ENCODE peak calls at places on chromosomes 2 and 18, in five cellular contexts. X is NCI-H69; V is NCI-H1092 treated with DMSO at 0.1 percent for 48 hours; G is progenitor cell of endocrine pancreas; M is CD4-positive, alpha-beta T cell. C is an unnamed sample.

GRCh38 chr2:201631041-201631440 is 12.3 kb downstream of the TMEM237 start:
- DNase-seq in X (no peak), V (no peak), G (no peak), M (no peak), C (no peak)

GRCh38 chr2:40281021-40281940 is 170.6 kb downstream of the SLC8A1 start:
- DNase-seq in X (no peak), V (no peak), G (no peak), M (no peak), C (no peak)

GRCh38 chr18:62585274-62586147 is 62.7 kb downstream of the ZCCHC2 start:
- DNase-seq in X (no peak), V (no peak), G (no peak), M (no peak), C (no peak)

GRCh38 chr2:135095591-135095990 is 43.5 kb downstream of the RAB3GAP1 start:
- DNase-seq in X (no peak), V (no peak), G (no peak), M (no peak), C (no peak)

GRCh38 chr2:84969511-84970265 is 1.3 kb upstream of the KCMF1 start:
- DNase-seq in X (peak; percentile 39), V (no peak), G (no peak), M (no peak), C (no peak)

GRCh38 chr18:79588636-79589481 is 90.7 kb upstream of the CTDP1 start:
- DNase-seq in X (no peak), V (peak; percentile 76), G (no peak), M (no peak), C (no peak)

GRCh38 chr2:3608373-3609278 is 13.7 kb downstream of the COLEC11 start:
- DNase-seq in X (peak; percentile 3), V (peak; percentile 66), G (no peak), M (no peak), C (no peak)

GRCh38 chr2:100409975-100410647 is 7.4 kb downstream of the CHST10 start:
- DNase-seq in X (no peak), V (no peak), G (no peak), M (no peak), C (no peak)

GRCh38 chr2:109375131-109375561 is 238.6 kb downstream of the SEPTIN10 start:
- DNase-seq in X (no peak), V (no peak), G (no peak), M (no peak), C (no peak)

GRCh38 chr2:102286041-102286440 is 25.3 kb upstream of the IL1RL1 start:
- DNase-seq in X (no peak), V (no peak), G (no peak), M (no peak), C (no peak)

GRCh38 chr2:240742602-240743095 is 51.0 kb downstream of the AQP12A start:
- DNase-seq in X (no peak), V (no peak), G (no peak), M (no peak), C (no peak)

GRCh38 chr2:208370881-208371633 is 35.5 kb upstream of the PTH2R start:
- DNase-seq in X (no peak), V (no peak), G (no peak), M (no peak), C (no peak)

GRCh38 chr2:142849818-142850217 is 27.6 kb upstream of the KYNU start:
- DNase-seq in X (no peak), V (no peak), G (no peak), M (no peak), C (no peak)

GRCh38 chr2:190626656-190627055 is 22.2 kb upstream of the NAB1 start:
- DNase-seq in X (peak; percentile 67), V (no peak), G (no peak), M (no peak), C (no peak)

GRCh38 chr2:46320141-46320567 is 22.9 kb downstream of the EPAS1 start:
- DNase-seq in X (no peak), V (no peak), G (no peak), M (no peak), C (no peak)

GRCh38 chr2:188315750-188316149 is 24.1 kb downstream of the GULP1 start:
- DNase-seq in X (no peak), V (no peak), G (no peak), M (no peak), C (no peak)

GRCh38 chr2:73640537-73640936 is 1.7 kb downstream of the NAT8 start:
- DNase-seq in X (no peak), V (no peak), G (no peak), M (no peak), C (no peak)

GRCh38 chr2:152413228-152414030 is 78.5 kb downstream of the FMNL2 start:
- DNase-seq in X (no peak), V (no peak), G (no peak), M (no peak), C (no peak)

GRCh38 chr2:140539506-140539905 is 1591.3 kb downstream of the LRP1B start:
- DNase-seq in X (no peak), V (no peak), G (no peak), M (no peak), C (no peak)

GRCh38 chr18:58051765-58052460 is 7.9 kb downstream of the NEDD4L start:
- DNase-seq in X (peak; percentile 66), V (peak; percentile 38), G (no peak), M (no peak), C (no peak)

GRCh38 chr2:240134956-240135520 is 1.1 kb downstream of the COPS9 start:
- DNase-seq in X (no peak), V (no peak), G (no peak), M (no peak), C (no peak)

GRCh38 chr18:12012697-12013096 is 31.4 kb downstream of the IMPA2 start:
- DNase-seq in X (no peak), V (no peak), G (no peak), M (no peak), C (no peak)

GRCh38 chr2:12348216-12348615 is 368.5 kb upstream of the TRIB2 start:
- DNase-seq in X (no peak), V (no peak), G (no peak), M (no peak), C (no peak)

GRCh38 chr2:9693138-9693520 is 62.3 kb upstream of the YWHAQ start:
- DNase-seq in X (no peak), V (no peak), G (no peak), M (no peak), C (no peak)

GRCh38 chr2:200728630-200729029 is 83.1 kb upstream of the BZW1 start:
- DNase-seq in X (peak; percentile 10), V (no peak), G (no peak), M (no peak), C (no peak)

GRCh38 chr2:202818321-202818720 is 53.2 kb downstream of the ICA1L start:
- DNase-seq in X (no peak), V (no peak), G (no peak), M (no peak), C (no peak)

GRCh38 chr2:218954541-218955300 is 4.7 kb upstream of the CDK5R2 start:
- DNase-seq in X (no peak), V (no peak), G (no peak), M (no peak), C (no peak)

GRCh38 chr2:222360146-222360545 is 61.3 kb upstream of the PAX3 start:
- DNase-seq in X (no peak), V (no peak), G (no peak), M (no peak), C (no peak)

GRCh38 chr2:42923632-42924425 is 131.4 kb upstream of the HAAO start:
- DNase-seq in X (no peak), V (no peak), G (no peak), M (no peak), C (no peak)

GRCh38 chr2:206533977-206534376 is 90.6 kb downstream of the ADAM23 start:
- DNase-seq in X (no peak), V (no peak), G (no peak), M (no peak), C (no peak)

GRCh38 chr18:42814184-42814583 is 301.3 kb downstream of the RIT2 start:
- DNase-seq in X (no peak), V (no peak), G (no peak), M (no peak), C (no peak)

GRCh38 chr2:147033046-147033445 is 811.8 kb upstream of the ACVR2A start:
- DNase-seq in X (no peak), V (no peak), G (no peak), M (no peak), C (no peak)

GRCh38 chr2:223465793-223466192 is 136.4 kb downstream of the SCG2 start:
- DNase-seq in X (no peak), V (no peak), G (no peak), M (no peak), C (no peak)

GRCh38 chr2:99865818-99866676 is 276.3 kb downstream of the AFF3 start:
- DNase-seq in X (no peak), V (no peak), G (no peak), M (no peak), C (no peak)

GRCh38 chr2:219457784-219458369 is 23.2 kb downstream of the SPEG start:
- DNase-seq in X (no peak), V (no peak), G (no peak), M (no peak), C (no peak)

GRCh38 chr2:62398295-62398855 is 107.6 kb downstream of the TMEM17 start:
- DNase-seq in X (no peak), V (no peak), G (no peak), M (no peak), C (peak; percentile 72)

GRCh38 chr2:8632755-8633154 is 49.1 kb upstream of the ID2 start:
- DNase-seq in X (no peak), V (no peak), G (no peak), M (no peak), C (no peak)

C was measured in NCI-H146.